ENCODE peak calls at places on chromosomes 4 and X, in eight cellular contexts. R is A549; Z is upper lobe of right lung; P is CD4-positive, alpha-beta T cell; M is HL-60; C is GM23338; Q is tibial nerve; B is esophagus squamous epithelium. K is an unnamed sample.

GRCh38 chrX:43720961-43721360 is 64.9 kb downstream of the MAOA start:
- DNase-seq in B (no peak), M (no peak), C (no peak), R (no peak), Q (no peak), Z (no peak), P (no peak), K (no peak)

GRCh38 chrX:87517571-87518141 is at the start of gene KLHL4:
- DNase-seq in C (peak; percentile 80), Q (no peak), B (no peak), R (peak; percentile 80), Z (no peak), P (no peak), M (no peak), K (no peak)

GRCh38 chrX:9003041-9003440 is 30.9 kb downstream of the FAM9B start:
- DNase-seq in Z (no peak), R (no peak), B (no peak), C (no peak), Q (no peak), P (no peak), M (no peak), K (no peak)

GRCh38 chr4:157804986-157805385 is 367.8 kb downstream of the GASK1B start:
- DNase-seq in B (no peak), C (peak; percentile 48), Q (no peak), R (peak; percentile 3), P (no peak), Z (no peak), M (no peak), K (no peak)

GRCh38 chrX:63657821-63658220 is 127.2 kb downstream of the ARHGEF9 start:
- DNase-seq in P (no peak), Q (peak; percentile 5), B (no peak), M (peak; percentile 83), C (no peak), Z (peak; percentile 81), R (peak; percentile 0), K (no peak)

GRCh38 chr4:144575181-144575580 is 70.8 kb upstream of the HHIP start:
- DNase-seq in M (no peak), P (no peak), Z (no peak), R (peak; percentile 16), B (no peak), C (peak; percentile 23), Q (no peak), K (peak; percentile 6)

GRCh38 chr4:763922-764321 is 58.3 kb downstream of the PCGF3 start:
- DNase-seq in B (no peak), Q (no peak), R (no peak), P (no peak), M (no peak), Z (no peak), C (no peak), K (no peak)

GRCh38 chr4:105896461-105896939 is 1.2 kb downstream of the NPNT start:
- DNase-seq in Z (no peak), R (no peak), C (peak; percentile 68), P (no peak), Q (no peak), M (no peak), B (no peak), K (no peak)

GRCh38 chr4:82708982-82709381 is 89.6 kb downstream of the SCD5 start:
- DNase-seq in P (no peak), C (no peak), Q (no peak), Z (no peak), B (no peak), R (no peak), M (no peak), K (no peak)

GRCh38 chr4:498328-498919 is 532 bp downstream of the ZNF721 start:
- DNase-seq in Q (no peak), R (peak; percentile 16), M (peak; percentile 7), C (no peak), B (no peak), P (no peak), Z (no peak), K (no peak)

GRCh38 chr4:166104623-166105022 is 231.6 kb downstream of the TLL1 start:
- DNase-seq in Z (no peak), P (no peak), B (no peak), R (no peak), Q (no peak), M (no peak), C (no peak), K (no peak)

GRCh38 chr4:110108470-110108869 is 89.9 kb downstream of the ELOVL6 start:
- DNase-seq in B (no peak), P (no peak), C (no peak), Z (no peak), M (no peak), Q (no peak), R (no peak), K (no peak)

GRCh38 chrX:41468647-41469323 is 21.6 kb downstream of the NYX start:
- DNase-seq in P (no peak), C (no peak), M (no peak), Q (no peak), R (no peak), B (no peak), Z (no peak), K (peak; percentile 15)

GRCh38 chr4:185054257-185054656 is 36.0 kb downstream of the HELT start:
- DNase-seq in R (no peak), Q (no peak), M (no peak), P (no peak), Z (no peak), B (no peak), C (no peak), K (no peak)

GRCh38 chr4:153521995-153522799 is 56.0 kb downstream of the TMEM131L start:
- DNase-seq in R (no peak), B (no peak), Z (no peak), P (no peak), M (peak; percentile 86), Q (no peak), C (peak; percentile 62), K (no peak)

GRCh38 chr4:79682161-79682560 is 274.1 kb upstream of the GK2 start:
- DNase-seq in R (no peak), C (no peak), Q (no peak), M (no peak), B (no peak), P (no peak), Z (no peak), K (no peak)

GRCh38 chr4:74659576-74660411 is 134.5 kb downstream of the BTC start:
- DNase-seq in P (no peak), Q (no peak), Z (no peak), B (no peak), M (no peak), C (no peak), R (peak; percentile 99), K (no peak)

DNA sequence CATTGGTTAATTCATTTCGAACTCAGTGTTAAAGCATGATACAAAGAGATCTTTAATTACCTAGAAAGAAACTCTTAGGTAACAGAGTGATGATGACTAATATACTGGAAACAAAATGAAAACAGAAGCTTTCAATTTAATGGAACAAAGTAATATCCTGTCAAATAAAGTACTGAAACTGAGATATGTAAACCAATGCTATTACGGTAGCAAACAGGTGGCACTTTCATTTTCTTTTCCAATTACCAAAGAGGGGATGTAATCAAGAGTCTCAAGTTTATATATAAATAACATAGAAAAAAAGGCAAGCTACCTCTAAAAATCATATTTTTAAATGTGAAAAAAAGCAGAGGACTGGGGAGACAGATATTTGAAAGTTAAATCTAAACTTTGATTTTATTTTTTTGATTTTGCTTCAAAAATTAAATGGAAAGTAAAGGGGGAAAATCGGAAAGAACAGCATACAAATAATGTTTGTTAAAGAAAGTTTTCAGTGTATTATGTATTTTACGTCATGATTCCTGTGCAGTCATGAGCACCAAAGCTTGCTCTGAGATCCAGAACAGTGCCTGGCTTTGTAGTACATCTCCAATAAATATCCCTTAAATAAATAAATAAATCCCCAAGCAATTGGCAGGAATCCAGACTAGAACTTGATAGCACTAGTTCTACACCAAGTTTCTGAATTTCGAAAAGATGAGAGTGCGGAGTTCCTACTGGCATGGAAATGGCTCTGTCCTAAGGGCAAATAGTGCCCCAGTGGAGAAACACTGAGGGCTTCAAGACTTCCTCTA is 25.0 kb upstream of the RAPGEF2 start:
- DNase-seq in R (no peak), M (no peak), Z (no peak), P (no peak), B (no peak), C (no peak), Q (no peak), K (no peak)
- H3K27ac ChIP-seq in R (no peak overlapping the region), M (no peak overlapping the region), Z (no peak overlapping the region), P (no peak overlapping the region), B (no peak overlapping the region), C (no peak overlapping the region), Q (no peak overlapping the region), K (no peak overlapping the region)

GRCh38 chrX:71181558-71181909 is 36.9 kb downstream of the NLGN3 start:
- DNase-seq in Q (peak; percentile 5), B (no peak), P (peak; percentile 3), M (peak; percentile 39), C (no peak), Z (no peak), R (no peak), K (no peak)
- H3K27ac ChIP-seq in Q (peak overlapping the region; percentile 94), B (peak overlapping the region; percentile 83), P (peak overlapping the region; percentile 89), M (peak overlapping the region; percentile 95), C (peak overlapping the region; percentile 95), Z (peak overlapping the region; percentile 88), R (peak overlapping the region; percentile 89), K (peak overlapping the region; percentile 80)

DNA sequence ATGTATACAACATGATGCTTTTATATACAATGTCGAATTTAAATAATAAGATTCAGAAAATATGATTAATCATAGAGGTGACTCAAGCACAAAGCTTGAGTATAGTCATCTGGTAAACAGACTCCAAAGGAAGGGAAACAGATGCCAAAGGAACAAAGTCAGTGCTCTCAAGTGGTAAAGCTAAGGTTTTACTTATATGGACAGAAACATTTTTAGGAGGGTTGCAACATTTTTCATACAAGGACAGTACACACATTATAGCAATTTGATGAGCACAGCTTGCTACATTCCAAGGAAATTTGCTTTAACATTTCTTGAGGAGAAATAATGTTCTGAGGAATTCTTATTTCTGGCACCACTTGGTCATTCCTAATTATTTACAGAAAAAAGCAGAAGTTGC is 333.4 kb upstream of the AADAT start:
- DNase-seq in B (no peak), Q (no peak), Z (no peak), P (no peak), M (no peak), R (no peak), C (no peak), K (no peak)
- H3K27ac ChIP-seq in B (no peak overlapping the region), Q (no peak overlapping the region), Z (no peak overlapping the region), P (no peak overlapping the region), M (no peak overlapping the region), R (no peak overlapping the region), C (no peak overlapping the region), K (no peak overlapping the region)

GRCh38 chrX:13128104-13128503 is 83.7 kb upstream of the FAM9C start:
- DNase-seq in P (no peak), Z (no peak), C (no peak), Q (no peak), B (no peak), R (no peak), M (no peak), K (no peak)
- H3K27ac ChIP-seq in P (no peak overlapping the region), Z (no peak overlapping the region), C (no peak overlapping the region), Q (no peak overlapping the region), B (no peak overlapping the region), R (peak overlapping the region; percentile 47), M (peak overlapping the region; percentile 14), K (no peak overlapping the region)

GRCh38 chr4:39714171-39714570 is 16.2 kb downstream of the UBE2K start:
- DNase-seq in Z (no peak), M (peak; percentile 41), R (no peak), P (no peak), C (no peak), B (no peak), Q (no peak), K (no peak)
- H3K27ac ChIP-seq in Z (no peak overlapping the region), M (no peak overlapping the region), R (no peak overlapping the region), P (no peak overlapping the region), C (no peak overlapping the region), B (no peak overlapping the region), Q (no peak overlapping the region), K (no peak overlapping the region)